ENCODE peak calls at places on chromosomes 11 and 22, in nine cellular contexts. N is sigmoid colon, J is suprapubic skin, X is RWPE1, E is brain microvascular endothelial cell, I is kidney, R is PC-3, G is cardiac fibroblast, F is GM13977. P is an unnamed sample.

GRCh38 chr11:67032830-67033555 is 10.1 kb downstream of the SYT12 start:
- DNase-seq in N (no peak), J (no peak), X (peak; percentile 77), E (peak; percentile 93), I (peak; percentile 88), R (peak; percentile 79), G (peak; percentile 90), F (no peak), P (no peak)

GRCh38 chr11:124872741-124873140 is 7.5 kb downstream of the ROBO3 start:
- DNase-seq in N (peak; percentile 52), J (no peak), X (no peak), E (no peak), I (no peak), R (no peak), G (no peak), F (no peak), P (no peak)

GRCh38 chr11:61369372-61370348 is 7.5 kb downstream of the TMEM138 start:
- DNase-seq in N (peak; percentile 76), J (no peak), X (peak; percentile 87), E (peak; percentile 86), I (peak; percentile 91), R (no peak), G (peak; percentile 78), F (peak; percentile 31), P (no peak)

GRCh38 chr11:57641011-57641410 is 8.7 kb downstream of the YPEL4 start:
- DNase-seq in N (peak; percentile 68), J (no peak), X (no peak), E (peak; percentile 24), I (no peak), R (no peak), G (peak; percentile 40), F (peak; percentile 48), P (no peak)

GRCh38 chr11:102026975-102027374 is 20.3 kb upstream of the CFAP300 start:
- DNase-seq in N (no peak), J (no peak), X (no peak), E (no peak), I (no peak), R (no peak), G (no peak), F (no peak), P (no peak)

GRCh38 chr11:34064291-34064690 is 12.8 kb downstream of the CAPRIN1 start:
- DNase-seq in N (no peak), J (no peak), X (no peak), E (no peak), I (no peak), R (no peak), G (no peak), F (no peak), P (no peak)

GRCh38 chr22:35337932-35338331 is 38.2 kb downstream of the TOM1 start:
- DNase-seq in N (no peak), J (no peak), X (no peak), E (no peak), I (peak; percentile 37), R (no peak), G (no peak), F (no peak), P (no peak)

GRCh38 chr11:68942751-68943271 is 38.0 kb downstream of the MRGPRD start:
- DNase-seq in N (peak; percentile 90), J (no peak), X (no peak), E (no peak), I (peak; percentile 59), R (no peak), G (no peak), F (no peak), P (no peak)

GRCh38 chr11:78067704-78068103 is 4.0 kb downstream of the THRSP start:
- DNase-seq in N (no peak), J (no peak), X (no peak), E (no peak), I (no peak), R (no peak), G (no peak), F (no peak), P (no peak)

GRCh38 chr11:132539590-132540368 is 992.5 kb downstream of the OPCML start:
- DNase-seq in N (no peak), J (no peak), X (no peak), E (no peak), I (no peak), R (no peak), G (peak; percentile 19), F (no peak), P (no peak)

GRCh38 chr11:76560219-76560618 is 110.3 kb downstream of the LRRC32 start:
- DNase-seq in N (no peak), J (no peak), X (no peak), E (no peak), I (no peak), R (peak; percentile 78), G (peak; percentile 50), F (no peak), P (no peak)

GRCh38 chr11:104873252-104873651 is 25.0 kb downstream of the CASP12 start:
- DNase-seq in N (no peak), J (no peak), X (peak; percentile 3), E (no peak), I (peak; percentile 21), R (no peak), G (no peak), F (no peak), P (no peak)
- TF ChIP-seq CTCF in N (no peak), J (no peak), X (no peak), E (no peak), I (no peak), R (peak; percentile 45), G (peak; percentile 4), F (peak; percentile 20), P (no peak)

GRCh38 chr22:37492428-37493344 is 6.5 kb upstream of the MFNG start:
- DNase-seq in N (no peak), J (no peak), X (no peak), E (peak; percentile 37), I (no peak), R (peak; percentile 54), G (peak; percentile 63), F (peak; percentile 84), P (no peak)
- TF ChIP-seq CTCF in N (no peak), J (peak; percentile 30), X (peak; percentile 20), E (peak; percentile 62), I (no peak), R (peak; percentile 59), G (peak; percentile 62), F (peak; percentile 60), P (peak; percentile 76)

GRCh38 chr11:122864386-122864785 is 18.2 kb upstream of the JHY start:
- DNase-seq in N (no peak), J (no peak), X (no peak), E (no peak), I (no peak), R (no peak), G (peak; percentile 15), F (no peak), P (no peak)

GRCh38 chr11:122862091-122862490 is 20.5 kb upstream of the JHY start:
- DNase-seq in N (no peak), J (no peak), X (no peak), E (no peak), I (no peak), R (no peak), G (no peak), F (no peak), P (no peak)

GRCh38 chr11:122869622-122870021 is 12.9 kb upstream of the JHY start:
- DNase-seq in N (no peak), J (no peak), X (no peak), E (no peak), I (no peak), R (no peak), G (no peak), F (no peak), P (no peak)

GRCh38 chr11:122861631-122862030 is 20.9 kb upstream of the JHY start:
- DNase-seq in N (no peak), J (no peak), X (peak; percentile 46), E (no peak), I (no peak), R (peak; percentile 96), G (no peak), F (no peak), P (no peak)

DNA sequence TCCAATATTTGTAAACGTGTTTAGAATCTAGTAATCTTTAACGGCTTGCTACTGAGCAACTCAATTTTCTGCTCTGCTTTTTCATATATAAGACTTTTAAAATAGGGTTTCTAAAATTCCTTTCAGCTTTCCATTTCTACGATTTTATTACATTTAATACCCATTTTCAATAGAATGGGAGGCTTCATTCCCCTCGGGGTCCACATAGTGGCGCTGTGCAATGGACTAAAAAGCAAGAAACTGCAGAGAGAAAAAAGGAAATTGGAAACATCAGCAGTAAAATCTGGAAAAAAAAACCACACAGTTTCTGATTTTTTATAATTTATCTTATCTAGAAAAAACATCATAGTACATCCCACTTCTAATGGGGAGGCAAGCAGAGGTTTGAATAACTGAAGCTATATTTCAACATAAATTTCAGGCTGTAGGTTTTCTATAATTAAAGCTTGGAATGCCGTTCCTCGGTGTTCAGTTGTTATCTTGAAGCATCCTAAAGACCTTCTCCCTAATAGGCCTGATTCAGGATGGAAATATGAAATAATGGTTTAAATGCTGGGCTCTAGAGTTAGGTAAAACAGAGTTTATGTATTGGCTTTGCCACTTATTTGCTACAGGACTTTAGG is 18.7 kb upstream of the JHY start:
- DNase-seq in N (no peak), J (no peak), X (peak; percentile 63), E (peak; percentile 64), I (no peak), R (peak; percentile 80), G (peak; percentile 66), F (no peak), P (no peak)
- TF ChIP-seq CTCF in N (peak; percentile 52), J (peak; percentile 60), X (peak; percentile 82), E (peak; percentile 89), I (peak; percentile 83), R (peak; percentile 98), G (peak; percentile 89), F (peak; percentile 87), P (peak; percentile 98)

GRCh38 chr22:37160037-37160436 is 10.3 kb upstream of the IL2RB start:
- DNase-seq in N (no peak), J (no peak), X (no peak), E (no peak), I (peak; percentile 43), R (no peak), G (no peak), F (no peak), P (peak; percentile 43)
- TF ChIP-seq CTCF in N (no peak), J (no peak), X (no peak), E (no peak), I (no peak), R (no peak), G (no peak), F (no peak), P (no peak)

GRCh38 chr11:97815667-97816066 is 1205.1 kb upstream of the CNTN5 start:
- DNase-seq in N (no peak), J (no peak), X (no peak), E (no peak), I (no peak), R (no peak), G (peak; percentile 63), F (no peak), P (no peak)
- TF ChIP-seq CTCF in N (no peak), J (no peak), X (no peak), E (no peak), I (no peak), R (no peak), G (no peak), F (no peak), P (no peak)

P was measured in chondrocyte.